ENCODE peak calls at places on chromosome 10, in four cellular contexts. X is adrenal gland; M is activated CD8-positive, alpha-beta memory T cell treated with anti-CD3 and anti-CD28 coated beads for 48 hours; P is glutamatergic neuron. A is an unnamed sample.

GRCh38 chr10:128982179-128982915 is 484.7 kb upstream of the MGMT start:
- DNase-seq in X (no peak), M (no peak), P (peak), A (no peak)

GRCh38 chr10:33271969-33272583 is 62.4 kb downstream of the NRP1 start:
- DNase-seq in X (no peak), M (no peak), P (no peak), A (no peak)

GRCh38 chr10:109737009-109737408 is 186.3 kb downstream of the XPNPEP1 start:
- DNase-seq in X (no peak), M (no peak), P (no peak), A (no peak)

GRCh38 chr10:85682621-85683020 is 684.0 kb downstream of the GRID1 start:
- DNase-seq in X (no peak), M (no peak), P (no peak), A (no peak)

GRCh38 chr10:23693398-23693797 is 254.5 kb downstream of the OTUD1 start:
- DNase-seq in X (no peak), M (no peak), P (peak), A (no peak)

GRCh38 chr10:4514445-4515108 is 311.4 kb upstream of the AKR1E2 start:
- DNase-seq in X (peak), M (no peak), P (no peak), A (no peak)

GRCh38 chr10:108904163-108904878 is 1019.0 kb downstream of the XPNPEP1 start:
- DNase-seq in X (no peak), M (no peak), P (no peak), A (no peak)

GRCh38 chr10:25815236-25815635 is 118.8 kb upstream of the MYO3A start:
- DNase-seq in X (no peak), M (no peak), P (no peak), A (no peak)

GRCh38 chr10:22986771-22987542 is 59.1 kb downstream of the ARMC3 start:
- DNase-seq in X (no peak), M (no peak), P (no peak), A (no peak)

GRCh38 chr10:69869291-69869841 is 67.7 kb downstream of the COL13A1 start:
- DNase-seq in X (peak), M (no peak), P (no peak), A (no peak)

GRCh38 chr10:77601488-77601887 is 36.1 kb downstream of the KCNMA1 start:
- DNase-seq in X (peak), M (no peak), P (no peak), A (no peak)

GRCh38 chr10:128537888-128538287 is 411.7 kb upstream of the MKI67 start:
- DNase-seq in X (no peak), M (no peak), P (no peak), A (no peak)

GRCh38 chr10:117684673-117685211 is 142.2 kb downstream of the EMX2 start:
- DNase-seq in X (no peak), M (no peak), P (peak), A (no peak)

GRCh38 chr10:117442944-117443676 is 67.9 kb upstream of the PDZD8 start:
- DNase-seq in X (peak), M (peak), P (peak), A (peak)

GRCh38 chr10:122861724-122862161 is 16.1 kb upstream of the CUZD1 start:
- DNase-seq in X (no peak), M (no peak), P (no peak), A (no peak)

A was measured in amygdala.